ENCODE peak calls at places on chromosomes 6 and 20, in six cellular contexts. A, Q, J, G, Y and E are unnamed samples.

GRCh38 chr6:52635049-52635577 is 35.8 kb upstream of the TMEM14A start:
- DNase-seq in A (no peak), Q (no peak), J (no peak), G (no peak), Y (no peak), E (no peak)

GRCh38 chr20:43977962-43978361 is 63.3 kb downstream of the TOX2 start:
- DNase-seq in A (no peak), Q (no peak), J (no peak), G (no peak), Y (no peak), E (no peak)

GRCh38 chr6:5684320-5684719 is 322.4 kb downstream of the NRN1 start:
- DNase-seq in A (no peak), Q (no peak), J (no peak), G (no peak), Y (no peak), E (no peak)

GRCh38 chr6:107185570-107185969 is 70.3 kb upstream of the BEND3 start:
- DNase-seq in A (no peak), Q (no peak), J (no peak), G (peak; percentile 41), Y (peak; percentile 29), E (peak; percentile 48)

GRCh38 chr6:170030284-170031095 is 260.4 kb downstream of the DLL1 start:
- DNase-seq in A (no peak), Q (no peak), J (no peak), G (peak; percentile 46), Y (no peak), E (no peak)

GRCh38 chr6:158031445-158032353 is 50.0 kb downstream of the SYNJ2 start:
- DNase-seq in A (no peak), Q (peak; percentile 54), J (peak; percentile 81), G (peak; percentile 54), Y (no peak), E (no peak)

GRCh38 chr20:35327074-35327976 is 35.1 kb upstream of the FAM83C start:
- DNase-seq in A (no peak), Q (no peak), J (no peak), G (no peak), Y (peak; percentile 100), E (no peak)

GRCh38 chr6:119602215-119603178 is 252.9 kb upstream of the MAN1A1 start:
- DNase-seq in A (no peak), Q (no peak), J (no peak), G (no peak), Y (no peak), E (no peak)

GRCh38 chr6:130143709-130144108 is 79.0 kb downstream of the SAMD3 start:
- DNase-seq in A (no peak), Q (no peak), J (no peak), G (no peak), Y (no peak), E (no peak)

GRCh38 chr6:108107102-108107501 is 32.6 kb upstream of the OSTM1 start:
- DNase-seq in A (no peak), Q (no peak), J (no peak), G (no peak), Y (no peak), E (no peak)

GRCh38 chr20:63490416-63490815 is 8.5 kb downstream of the EEF1A2 start:
- DNase-seq in A (no peak), Q (no peak), J (no peak), G (peak; percentile 16), Y (peak; percentile 27), E (no peak)

GRCh38 chr6:90028995-90029635 is 134.8 kb downstream of the GJA10 start:
- DNase-seq in A (no peak), Q (no peak), J (no peak), G (no peak), Y (no peak), E (no peak)

GRCh38 chr6:83126807-83127206 is 59.3 kb downstream of the DOP1A start:
- DNase-seq in A (no peak), Q (no peak), J (no peak), G (no peak), Y (no peak), E (no peak)

DNA sequence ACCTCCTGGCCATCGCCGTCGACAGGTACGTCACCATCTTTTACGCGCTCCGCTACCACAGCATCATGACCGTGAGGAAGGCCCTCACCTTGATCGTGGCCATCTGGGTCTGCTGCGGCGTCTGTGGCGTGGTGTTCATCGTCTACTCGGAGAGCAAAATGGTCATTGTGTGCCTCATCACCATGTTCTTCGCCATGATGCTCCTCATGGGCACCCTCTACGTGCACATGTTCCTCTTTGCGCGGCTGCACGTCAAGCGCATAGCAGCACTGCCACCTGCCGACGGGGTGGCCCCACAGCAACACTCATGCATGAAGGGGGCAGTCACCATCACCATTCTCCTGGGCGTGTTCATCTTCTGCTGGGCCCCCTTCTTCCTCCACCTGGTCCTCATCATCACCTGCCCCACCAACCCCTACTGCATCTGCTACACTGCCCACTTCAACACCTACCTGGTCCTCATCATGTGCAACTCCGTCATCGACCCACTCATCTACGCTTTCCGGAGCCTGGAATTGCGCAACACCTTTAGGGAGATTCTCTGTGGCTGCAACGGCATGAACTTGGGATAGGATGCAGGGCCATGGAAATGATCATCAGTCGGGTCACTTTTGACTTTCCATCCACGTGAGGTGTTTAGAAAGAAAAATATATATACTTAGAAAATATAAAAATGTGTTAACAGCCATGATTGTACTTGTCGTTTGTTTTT is 868 bp downstream of the MC3R start:
- DNase-seq in A (peak; percentile 76), Q (peak; percentile 13), J (peak; percentile 57), G (peak; percentile 31), Y (peak; percentile 49), E (peak; percentile 21)
- TF ChIP-seq JUND in A (no peak), Q (no peak), J (no peak), G (no peak), Y (no peak), E (no peak)

GRCh38 chr6:156869986-156870398 is 92.8 kb downstream of the ARID1B start:
- DNase-seq in A (peak; percentile 60), Q (no peak), J (no peak), G (no peak), Y (no peak), E (no peak)
- TF ChIP-seq JUND in A (no peak), Q (no peak), J (no peak), G (no peak), Y (no peak), E (no peak)

DNA sequence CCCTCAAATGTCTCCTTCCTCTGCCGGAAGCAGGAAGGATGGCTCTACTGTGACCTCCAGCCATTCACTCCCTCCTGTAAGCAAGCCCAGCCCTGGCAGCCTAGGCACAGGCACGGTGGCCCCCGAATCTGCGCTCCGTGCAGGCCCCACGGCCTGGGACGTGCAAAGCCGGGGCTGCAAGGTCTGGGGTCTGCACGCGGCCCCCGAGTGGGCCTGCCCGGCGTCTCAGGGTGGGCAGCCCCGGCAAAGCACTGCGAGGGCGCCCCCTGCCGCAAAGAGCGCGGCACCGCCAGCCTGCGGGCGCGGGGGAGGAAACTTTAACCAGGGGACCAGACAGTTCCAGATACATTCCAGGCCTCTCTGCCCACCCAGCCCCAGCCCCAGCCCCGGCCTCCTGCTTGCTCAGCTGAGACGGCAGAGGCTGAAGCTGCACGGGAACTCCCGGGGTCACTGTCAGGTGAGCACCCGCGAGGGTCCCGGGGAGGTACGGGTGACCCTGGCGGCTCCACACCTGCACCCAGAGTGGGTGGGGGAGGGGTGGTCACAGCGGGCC is 98.8 kb downstream of the ASXL1 start:
- DNase-seq in A (peak; percentile 93), Q (no peak), J (no peak), G (peak; percentile 97), Y (no peak), E (no peak)
- TF ChIP-seq JUND in A (no peak), Q (no peak), J (no peak), G (no peak), Y (no peak), E (no peak)

GRCh38 chr6:1610497-1611321 is 994 bp downstream of the FOXC1 start:
- DNase-seq in A (no peak), Q (no peak), J (no peak), G (no peak), Y (peak; percentile 27), E (peak; percentile 44)
- TF ChIP-seq JUND in A (no peak), Q (no peak), J (no peak), G (no peak), Y (no peak), E (no peak)